ENCODE peak calls at places on chromosomes 2 and 18, in eight cellular contexts. A, U, E, T, D, B, X and H are unnamed samples.

GRCh38 chr2:205833874-205834273 is 151.6 kb downstream of the NRP2 start:
- DNase-seq in A (no peak), U (no peak), E (no peak), T (no peak), D (no peak), B (no peak), X (no peak), H (no peak)

GRCh38 chr2:215356334-215356947 is 44.6 kb downstream of the ATIC start:
- DNase-seq in A (no peak), U (no peak), E (no peak), T (no peak), D (no peak), B (no peak), X (no peak), H (no peak)

GRCh38 chr2:179932786-179933185 is 71.4 kb upstream of the ZNF385B start:
- DNase-seq in A (no peak), U (no peak), E (no peak), T (peak; percentile 29), D (no peak), B (no peak), X (no peak), H (no peak)

GRCh38 chr18:42028232-42028832 is 73.3 kb downstream of the PIK3C3 start:
- DNase-seq in A (peak; percentile 32), U (no peak), E (no peak), T (no peak), D (peak; percentile 47), B (no peak), X (no peak), H (no peak)

GRCh38 chr2:176067587-176068002 is 16.2 kb downstream of the EVX2 start:
- DNase-seq in A (no peak), U (no peak), E (no peak), T (no peak), D (no peak), B (no peak), X (no peak), H (no peak)

GRCh38 chr2:210863283-210863682 is 306.9 kb downstream of the CPS1 start:
- DNase-seq in A (no peak), U (no peak), E (no peak), T (no peak), D (no peak), B (no peak), X (no peak), H (no peak)

GRCh38 chr2:39178756-39179155 is 57.9 kb upstream of the SOS1 start:
- DNase-seq in A (no peak), U (no peak), E (no peak), T (no peak), D (no peak), B (no peak), X (no peak), H (no peak)

GRCh38 chr2:170554278-170554955 is 160.7 kb upstream of the SP5 start:
- DNase-seq in A (no peak), U (no peak), E (no peak), T (peak; percentile 54), D (peak; percentile 90), B (no peak), X (no peak), H (no peak)

GRCh38 chr2:3284657-3285630 is 92.7 kb downstream of the EIPR1 start:
- DNase-seq in A (no peak), U (peak; percentile 48), E (no peak), T (no peak), D (no peak), B (no peak), X (no peak), H (no peak)

GRCh38 chr18:26415041-26415440 is 133.3 kb downstream of the KCTD1 start:
- DNase-seq in A (no peak), U (no peak), E (no peak), T (no peak), D (no peak), B (no peak), X (no peak), H (no peak)

GRCh38 chr18:11320981-11321380 is 171.6 kb upstream of the PIEZO2 start:
- DNase-seq in A (no peak), U (no peak), E (no peak), T (no peak), D (no peak), B (no peak), X (no peak), H (no peak)

GRCh38 chr2:54709341-54709809 is 14.1 kb upstream of the EML6 start:
- DNase-seq in A (no peak), U (peak; percentile 80), E (no peak), T (peak; percentile 52), D (peak; percentile 7), B (no peak), X (no peak), H (no peak)

GRCh38 chr18:79690071-79690470 is 10.5 kb downstream of the CTDP1 start:
- DNase-seq in A (no peak), U (no peak), E (no peak), T (no peak), D (no peak), B (no peak), X (no peak), H (no peak)

DNA sequence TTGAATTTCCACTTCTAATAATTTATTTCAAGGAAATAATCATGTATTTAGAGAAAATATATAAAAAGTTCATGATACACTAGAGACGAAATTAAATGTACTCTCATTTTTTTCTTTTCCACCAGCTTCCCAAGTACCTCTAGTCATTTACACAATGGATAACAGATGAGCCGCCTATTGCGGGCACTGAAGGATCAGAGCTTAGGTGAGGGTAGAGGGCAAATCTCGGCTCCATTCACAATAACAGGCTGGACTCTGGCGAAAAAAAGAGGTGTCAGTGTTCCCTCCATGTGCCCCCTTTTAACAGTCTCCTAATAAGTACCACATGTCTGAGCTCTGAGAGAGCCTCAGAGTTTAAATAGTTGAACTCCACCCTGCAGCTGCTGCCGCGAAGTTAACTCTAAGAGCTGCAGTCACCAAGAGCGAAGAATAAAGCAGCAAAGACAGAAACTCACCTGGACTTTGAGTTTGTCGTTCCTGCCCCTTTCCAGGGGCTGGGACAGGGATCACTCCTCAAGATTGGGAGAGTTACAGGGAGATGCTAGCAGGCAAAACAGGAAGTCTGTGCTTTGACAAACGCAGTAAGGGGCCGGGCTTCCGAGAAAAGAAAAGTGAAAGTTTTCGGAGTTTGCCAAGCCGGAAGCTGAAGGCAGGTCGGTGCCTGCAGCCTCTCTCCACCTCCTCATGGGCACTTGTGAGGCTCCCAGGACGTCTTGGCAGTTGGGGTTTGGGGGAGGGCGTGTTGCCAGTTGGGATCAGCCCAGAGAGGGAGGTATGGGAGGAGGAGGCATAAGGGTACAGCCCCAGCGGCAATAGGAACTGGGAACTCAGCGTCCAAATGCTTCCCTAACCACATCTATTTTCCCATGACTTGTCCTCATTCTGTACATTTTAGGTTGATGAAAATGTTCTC is at the start of gene SP110:
- DNase-seq in A (peak; percentile 19), U (peak; percentile 93), E (peak; percentile 78), T (peak; percentile 92), D (peak; percentile 81), B (peak; percentile 31), X (no peak), H (peak; percentile 40)
- TF ChIP-seq POLR2A in A (peak; percentile 64), U (no peak), E (peak; percentile 91), T (peak; percentile 18), D (peak; percentile 47), B (peak; percentile 51), X (peak; percentile 81), H (peak; percentile 88)

DNA sequence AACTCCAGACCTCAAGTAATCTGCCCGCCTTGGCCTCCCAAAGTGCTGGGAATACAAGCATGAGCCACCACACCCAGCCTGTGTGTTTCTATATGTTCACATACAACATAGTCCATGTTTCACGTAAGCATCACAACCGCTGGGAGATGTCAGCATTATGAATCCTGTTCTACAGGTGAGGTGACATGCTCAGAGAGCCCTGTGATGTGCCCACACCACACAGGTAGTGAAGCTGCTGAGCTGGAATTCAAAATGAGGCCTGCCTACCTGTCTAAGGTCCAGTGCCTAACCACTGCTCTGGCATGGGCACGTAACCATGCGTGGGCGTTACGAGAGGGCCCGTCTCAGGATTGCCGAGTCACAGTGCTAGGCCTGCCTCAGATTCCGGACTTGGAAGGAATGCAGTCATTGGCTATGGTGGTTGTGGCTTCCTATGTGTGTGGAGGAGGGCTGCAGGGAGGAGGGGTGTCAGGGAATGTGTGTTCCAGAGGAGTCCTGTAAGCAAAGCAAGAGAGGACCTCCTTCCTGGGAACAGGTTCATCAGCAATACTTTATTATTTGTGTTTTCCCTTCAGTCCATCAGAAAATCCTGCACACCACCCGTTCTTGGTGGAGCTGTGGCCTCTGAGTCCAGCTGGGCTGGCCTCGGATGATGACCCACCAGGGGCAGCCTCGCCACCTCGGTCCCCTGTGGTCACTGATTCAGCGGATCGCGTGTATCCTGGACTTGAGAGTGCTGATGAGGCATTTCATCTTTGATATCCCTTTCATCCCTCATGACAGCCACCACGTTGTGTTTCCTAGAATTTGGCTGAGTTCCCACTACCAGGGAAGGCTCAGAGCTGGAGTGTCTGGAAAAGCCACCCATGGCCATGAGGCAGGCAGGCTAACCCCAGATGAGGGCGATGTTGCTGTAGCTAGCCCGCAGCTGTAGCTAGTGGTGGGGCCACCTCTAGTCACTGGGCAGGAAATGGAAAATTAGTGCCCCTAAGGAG is 31.1 kb downstream of the HK2 start:
- DNase-seq in A (peak; percentile 38), U (no peak), E (no peak), T (no peak), D (no peak), B (peak; percentile 54), X (no peak), H (no peak)
- TF ChIP-seq POLR2AphosphoS5 in A (no peak), U (no peak), E (no peak), T (no peak), D (no peak), B (no peak), X (no peak), H (no peak)

DNA sequence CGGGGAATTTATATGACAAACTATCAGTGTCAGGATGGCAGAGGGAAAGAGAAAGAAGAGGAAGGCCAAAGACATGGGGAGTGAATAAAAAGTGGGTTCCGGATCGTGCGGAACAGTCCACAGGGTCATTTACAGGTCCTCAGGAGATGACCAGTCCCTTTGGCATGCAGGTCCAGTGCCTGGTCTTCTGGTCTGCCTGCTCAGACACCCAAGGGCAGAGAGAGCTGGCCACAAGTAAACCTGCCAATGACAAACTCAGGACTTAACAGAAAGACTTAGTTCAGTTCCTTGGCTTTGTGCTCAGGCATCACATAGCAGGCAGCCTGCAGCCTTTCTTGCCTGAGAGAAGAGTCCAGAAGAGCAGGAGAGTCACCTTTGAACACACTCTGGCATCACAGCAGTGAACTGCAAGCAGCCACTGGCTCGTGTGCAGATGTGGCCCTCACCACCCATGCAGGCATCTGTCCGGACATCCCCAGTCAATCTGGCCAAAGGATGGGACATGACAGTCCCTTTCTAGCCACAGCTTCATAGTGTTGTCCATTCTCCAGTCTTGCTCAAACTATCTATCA is 14.0 kb downstream of the TMEM127 start:
- DNase-seq in A (no peak), U (no peak), E (no peak), T (peak; percentile 32), D (peak; percentile 96), B (peak; percentile 61), X (no peak), H (no peak)
- TF ChIP-seq POLR2A in A (no peak), U (no peak), E (no peak), T (no peak), D (peak; percentile 27), B (no peak), X (no peak), H (no peak)

GRCh38 chr18:24811963-24812681 is 351.7 kb downstream of the HRH4 start:
- DNase-seq in A (no peak), U (no peak), E (no peak), T (no peak), D (no peak), B (no peak), X (no peak), H (no peak)
- TF ChIP-seq POLR2AphosphoS5 in A (no peak), U (no peak), E (no peak), T (no peak), D (no peak), B (no peak), X (no peak), H (no peak)

GRCh38 chr2:109171444-109172334 is 42.7 kb downstream of the SH3RF3 start:
- DNase-seq in A (no peak), U (no peak), E (no peak), T (peak; percentile 45), D (peak; percentile 93), B (no peak), X (no peak), H (no peak)
- TF ChIP-seq POLR2A in A (no peak), U (no peak), E (no peak), T (no peak), D (no peak), B (no peak), X (no peak), H (no peak)